ENCODE peak calls at places on chromosomes 11 and 22, in four cellular contexts. T is pancreas, I is right atrium auricular region, W is ovary. A is an unnamed sample.

GRCh38 chr11:131815631-131816030 is 445.2 kb downstream of the NTM start:
- DNase-seq in T (no peak), W (no peak), I (no peak), A (no peak)

GRCh38 chr11:4704054-4704789 is at the start of gene MMP26:
- DNase-seq in T (no peak), W (no peak), I (no peak), A (no peak)

GRCh38 chr22:38214248-38215056 is 12.7 kb downstream of the MAFF start:
- DNase-seq in W (peak; percentile 69), T (peak; percentile 57), I (peak; percentile 69), A (peak; percentile 91)

GRCh38 chr11:125073616-125074483 is 10.7 kb downstream of the SLC37A2 start:
- DNase-seq in I (peak; percentile 34), T (no peak), W (no peak), A (no peak)

GRCh38 chr11:117907276-117908110 is 21.7 kb downstream of the TMPRSS13 start:
- DNase-seq in T (peak; percentile 68), I (peak; percentile 90), W (peak; percentile 92), A (peak; percentile 97)

GRCh38 chr11:18312663-18313420 is 9.1 kb downstream of the HPS5 start:
- DNase-seq in W (no peak), T (no peak), I (no peak), A (no peak)

GRCh38 chr11:18036456-18036855 is 9.6 kb downstream of the TPH1 start:
- DNase-seq in I (no peak), T (no peak), W (no peak), A (no peak)

GRCh38 chr11:2868604-2869526 is 16.7 kb downstream of the CDKN1C start:
- DNase-seq in W (no peak), T (no peak), I (no peak), A (no peak)

GRCh38 chr11:5366856-5367255 is 15.5 kb downstream of the OR51B6 start:
- DNase-seq in T (no peak), I (no peak), W (no peak), A (no peak)

GRCh38 chr22:38097557-38098409 is 12.7 kb downstream of the BAIAP2L2 start:
- DNase-seq in W (no peak), T (no peak), I (no peak), A (peak; percentile 12)

GRCh38 chr11:128686745-128687177 is 7.1 kb upstream of the FLI1 start:
- DNase-seq in T (no peak), I (no peak), W (no peak), A (no peak)

GRCh38 chr22:29871684-29872083 is 11.3 kb upstream of the MTMR3 start:
- DNase-seq in T (no peak), I (no peak), W (no peak), A (no peak)

GRCh38 chr11:72777755-72778278 is 16.0 kb downstream of the STARD10 start:
- DNase-seq in T (peak; percentile 90), W (no peak), I (no peak), A (peak; percentile 51)
- H3K4me1 ChIP-seq in T (peaks cover 78% of the 10 kb centered on the region), W (peaks cover 8% of the 10 kb centered on the region), I (no peaks in the 10 kb centered on the region), A (peaks cover 35% of the 10 kb centered on the region)

GRCh38 chr22:17870408-17870807 is 96.1 kb upstream of the BID start:
- DNase-seq in W (no peak), I (no peak), T (no peak), A (no peak)

GRCh38 chr22:17866621-17867020 is 92.4 kb upstream of the BID start:
- DNase-seq in T (no peak), W (no peak), I (no peak), A (no peak)

GRCh38 chr22:17869285-17870096 is 95.2 kb upstream of the BID start:
- DNase-seq in T (no peak), I (no peak), W (no peak), A (no peak)

GRCh38 chr22:17867160-17867785 is 93.0 kb upstream of the BID start:
- DNase-seq in W (peak; percentile 51), I (no peak), T (no peak), A (peak; percentile 72)

GRCh38 chr22:17868771-17869170 is 94.5 kb upstream of the BID start:
- DNase-seq in I (no peak), W (no peak), T (no peak), A (peak; percentile 83)
- H3K36me3 ChIP-seq in I (peaks cover 82% of the 10 kb centered on the region), W (no peaks in the 10 kb centered on the region), T (peaks cover 54% of the 10 kb centered on the region), A (peaks cover 33% of the 10 kb centered on the region)

GRCh38 chr22:43827926-43828710 is 16.0 kb upstream of the EFCAB6 start:
- DNase-seq in I (no peak), W (no peak), T (no peak), A (no peak)

GRCh38 chr22:43824724-43825485 is 12.8 kb upstream of the EFCAB6 start:
- DNase-seq in W (no peak), I (no peak), T (peak; percentile 8), A (no peak)

GRCh38 chr22:43827336-43827735 is 15.2 kb upstream of the EFCAB6 start:
- DNase-seq in I (no peak), T (no peak), W (no peak), A (no peak)

GRCh38 chr22:43825651-43826050 is 13.5 kb upstream of the EFCAB6 start:
- DNase-seq in W (no peak), I (no peak), T (peak; percentile 1), A (no peak)

GRCh38 chr22:43826142-43827093 is 14.3 kb upstream of the EFCAB6 start:
- DNase-seq in I (no peak), T (peak; percentile 44), W (peak; percentile 55), A (peak; percentile 70)
- TF ChIP-seq CTCF in I (peak; percentile 43), T (peak; percentile 15), W (no peak), A (peak; percentile 56)

GRCh38 chr11:68330700-68331337 is 18.4 kb downstream of the LRP5 start:
- DNase-seq in T (no peak), W (no peak), I (no peak), A (no peak)
- H3K4me1 ChIP-seq in T (peaks cover 25% of the 10 kb centered on the region), W (peaks cover 22% of the 10 kb centered on the region), I (no peaks in the 10 kb centered on the region), A (peaks cover 32% of the 10 kb centered on the region)

GRCh38 chr11:100914415-100914814 is 215.2 kb downstream of the PGR start:
- DNase-seq in I (no peak), T (no peak), W (no peak), A (no peak)
- H3K36me3 ChIP-seq in I (no peaks in the 10 kb centered on the region), T (no peaks in the 10 kb centered on the region), W (no peaks in the 10 kb centered on the region), A (no peaks in the 10 kb centered on the region)

DNA sequence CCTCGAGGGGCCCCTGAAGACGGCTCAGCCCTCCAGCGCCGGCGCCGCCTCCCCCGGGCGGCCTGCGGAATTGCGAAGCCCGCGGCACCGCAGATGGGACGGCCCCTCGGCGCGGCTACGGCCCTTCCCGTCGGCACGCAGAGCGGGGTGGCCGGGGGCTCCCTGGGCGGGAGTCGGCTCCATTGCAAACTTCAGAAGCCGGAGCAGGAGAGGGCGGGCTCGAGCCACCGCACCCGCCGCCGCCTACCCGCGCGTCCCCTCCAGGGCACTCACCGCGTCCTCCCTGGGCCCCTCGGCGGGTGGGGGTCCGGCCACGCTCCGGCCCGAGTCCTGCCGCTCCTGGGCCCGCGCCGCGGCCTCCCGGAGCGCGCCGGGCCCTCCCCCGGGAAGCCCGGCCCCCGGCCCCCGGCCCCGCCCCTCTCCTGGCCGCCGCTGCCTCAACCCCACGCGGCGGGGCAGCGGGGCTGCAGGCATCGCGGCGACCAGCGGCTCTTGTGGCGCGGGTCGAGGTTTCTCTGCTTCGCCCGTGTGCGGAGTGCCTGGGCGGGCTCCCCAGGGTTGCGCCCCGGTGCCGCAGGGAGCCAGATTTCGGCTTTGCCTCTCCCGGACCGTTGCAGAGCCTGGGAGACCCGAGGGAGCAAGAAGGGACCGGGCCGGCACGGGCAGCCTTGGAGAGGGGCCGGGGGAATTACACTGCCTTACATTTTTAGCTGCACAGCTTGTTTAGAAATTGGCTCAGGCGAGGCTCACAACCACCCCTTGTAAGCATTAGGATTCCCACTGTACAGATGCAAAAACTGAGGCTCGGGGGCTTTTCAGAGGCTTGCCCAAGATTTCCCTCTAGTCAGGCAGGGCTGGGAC is at the start of gene PACSIN3:
- DNase-seq in W (peak; percentile 67), T (peak; percentile 70), I (no peak), A (peak; percentile 60)
- TF ChIP-seq CTCF in W (no peak), T (no peak), I (no peak), A (no peak)

GRCh38 chr11:95093548-95093947 is 3.9 kb downstream of the ENDOD1 start:
- DNase-seq in W (no peak), T (no peak), I (no peak), A (no peak)
- H3K4me1 ChIP-seq in W (peaks cover 4% of the 10 kb centered on the region), T (peaks cover 9% of the 10 kb centered on the region), I (no peaks in the 10 kb centered on the region), A (peaks cover 7% of the 10 kb centered on the region)